ENCODE peak calls at places on chromosomes 6 and 20, in ten cellular contexts. T is sigmoid colon; Z is K562; C is cardiac muscle cell; R is spleen; K is MM.1S; D is effector memory CD4-positive, alpha-beta T cell; V is AG04450; B is prostate gland; I is psoas muscle. F is an unnamed sample.

GRCh38 chr20:32521780-32522524 is 63.2 kb downstream of the NOL4L start:
- DNase-seq in Z (peak; percentile 80), D (peak; percentile 65), T (peak; percentile 80), K (peak; percentile 57), R (peak; percentile 89), B (peak; percentile 40), V (no peak), I (peak; percentile 82), C (peak; percentile 72), F (peak; percentile 68)

GRCh38 chr20:61760321-61761112 is 305.2 kb downstream of the TAF4 start:
- DNase-seq in Z (no peak), K (no peak), D (no peak), T (peak; percentile 60), R (peak; percentile 65), C (no peak), I (peak; percentile 8), V (no peak), B (no peak), F (no peak)

GRCh38 chr6:136927313-136927712 is 5.2 kb downstream of the SLC35D3 start:
- DNase-seq in D (no peak), Z (peak; percentile 51), K (no peak), C (peak; percentile 25), V (no peak), R (no peak), I (no peak), T (no peak), B (no peak), F (no peak)

GRCh38 chr6:122696853-122697252 is 82.7 kb upstream of the FABP7 start:
- DNase-seq in K (no peak), V (no peak), I (no peak), B (no peak), T (no peak), C (no peak), D (no peak), Z (no peak), R (no peak), F (no peak)

GRCh38 chr6:70844301-70844700 is 112.6 kb downstream of the B3GAT2 start:
- DNase-seq in R (no peak), K (no peak), I (no peak), D (no peak), C (no peak), B (no peak), T (no peak), Z (no peak), V (no peak), F (no peak)

GRCh38 chr20:47540443-47541354 is 39.0 kb downstream of the NCOA3 start:
- DNase-seq in R (no peak), B (no peak), I (no peak), D (no peak), K (no peak), T (no peak), Z (peak; percentile 53), V (no peak), C (peak; percentile 14), F (no peak)

GRCh38 chr6:54244430-54244829 is 63.8 kb upstream of the TINAG start:
- DNase-seq in R (no peak), V (no peak), Z (no peak), D (no peak), K (peak; percentile 38), C (peak; percentile 44), B (no peak), I (no peak), T (no peak), F (no peak)

GRCh38 chr6:38262041-38262440 is 377.7 kb downstream of the BTBD9 start:
- DNase-seq in D (no peak), B (no peak), K (no peak), Z (no peak), V (peak; percentile 71), C (peak; percentile 72), T (no peak), R (no peak), I (no peak), F (no peak)

GRCh38 chr6:75751443-75751842 is 2.4 kb downstream of the MYO6 start:
- DNase-seq in C (no peak), D (no peak), Z (no peak), R (no peak), B (no peak), T (no peak), V (peak; percentile 59), K (no peak), I (no peak), F (no peak)

GRCh38 chr6:109024784-109025183 is 69.9 kb downstream of the SESN1 start:
- DNase-seq in D (no peak), Z (peak; percentile 22), K (no peak), R (no peak), T (no peak), C (peak; percentile 48), B (no peak), V (no peak), I (peak; percentile 64), F (no peak)

GRCh38 chr6:158808918-158809678 is 10.1 kb downstream of the EZR start:
- DNase-seq in V (no peak), D (no peak), K (no peak), I (no peak), R (no peak), T (no peak), C (no peak), Z (no peak), B (no peak), F (no peak)

GRCh38 chr6:36616888-36617521 is 22.8 kb downstream of the SRSF3 start:
- DNase-seq in T (peak; percentile 73), I (peak; percentile 90), C (no peak), Z (no peak), D (no peak), V (no peak), K (peak; percentile 69), B (peak; percentile 79), R (no peak), F (peak; percentile 79)

GRCh38 chr20:57369601-57370000 is 18.5 kb downstream of the RAE1 start:
- DNase-seq in D (no peak), I (no peak), K (no peak), T (no peak), B (no peak), V (no peak), C (no peak), R (no peak), Z (no peak), F (no peak)

GRCh38 chr20:55054443-55054842 is 579.0 kb downstream of the DOK5 start:
- DNase-seq in K (no peak), Z (no peak), I (no peak), R (no peak), B (no peak), T (no peak), V (no peak), D (no peak), C (no peak), F (no peak)

GRCh38 chr6:43779864-43780260 is 9.9 kb downstream of the VEGFA start:
- DNase-seq in K (no peak), T (no peak), R (no peak), C (peak; percentile 27), I (no peak), Z (no peak), D (no peak), B (peak; percentile 75), V (no peak), F (no peak)

GRCh38 chr20:16701296-16701695 is 28.5 kb upstream of the SNRPB2 start:
- DNase-seq in V (no peak), I (no peak), D (peak; percentile 27), K (no peak), B (no peak), R (no peak), Z (peak; percentile 2), T (no peak), C (peak; percentile 7), F (no peak)

GRCh38 chr20:56222945-56223344 is 25.6 kb upstream of the MC3R start:
- DNase-seq in B (peak; percentile 8), T (no peak), K (no peak), I (no peak), C (no peak), Z (no peak), D (no peak), R (no peak), V (no peak), F (no peak)
- H3K27ac ChIP-seq in B (no peak overlapping the region), T (no peak overlapping the region), K (no peak overlapping the region), I (no peak overlapping the region), C (no peak overlapping the region), Z (no peak overlapping the region), D (no peak overlapping the region), R (no peak overlapping the region), V (no peak overlapping the region), F (no peak overlapping the region)

DNA sequence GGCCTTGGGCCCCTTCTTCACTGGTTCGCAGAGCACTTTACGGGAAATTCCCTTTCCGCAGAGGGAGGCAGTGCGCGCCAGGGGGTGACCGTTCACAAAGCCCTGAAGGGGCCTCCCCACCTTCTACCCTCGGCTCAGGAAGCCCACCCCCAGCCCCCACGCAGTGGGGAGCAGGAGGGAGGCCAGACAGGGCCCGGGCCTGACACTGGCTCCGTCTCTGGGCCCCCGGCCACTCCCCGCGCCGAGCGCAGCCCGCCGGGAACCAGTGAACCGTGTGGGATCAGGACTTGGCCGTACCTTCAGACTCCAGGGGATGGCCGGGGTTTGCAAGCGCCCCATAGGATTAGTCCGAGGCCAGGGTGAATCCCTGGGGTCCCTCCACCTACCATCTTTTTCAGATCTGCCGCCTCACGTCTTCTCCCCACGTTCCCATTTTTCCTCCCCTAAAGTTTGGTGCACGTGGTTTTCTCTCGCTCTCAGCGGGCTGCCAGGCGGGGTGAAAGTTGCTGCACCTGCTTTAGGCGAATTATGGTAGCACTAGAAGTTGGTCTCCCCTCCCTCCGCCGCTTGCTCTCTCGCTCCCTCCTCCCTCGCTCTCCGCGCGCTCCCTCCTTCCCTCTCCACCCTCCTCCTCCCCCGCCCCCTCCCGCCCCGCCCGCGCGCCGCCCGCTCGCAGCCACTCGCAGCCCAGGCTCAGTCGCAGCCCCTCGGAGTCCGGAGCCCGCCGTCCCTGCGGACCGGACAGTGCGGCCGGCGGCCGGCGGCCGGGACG is at the start of gene FOXP4:
- DNase-seq in I (peak; percentile 95), B (peak; percentile 93), T (peak; percentile 96), Z (peak; percentile 97), D (peak; percentile 72), K (peak; percentile 87), C (peak; percentile 97), V (peak; percentile 82), R (peak; percentile 94), F (peak; percentile 92)
- H3K27ac ChIP-seq in I (peak within 1 kb of the TSS; percentile 79), B (peak within 1 kb of the TSS; percentile 86), T (peak within 1 kb of the TSS; percentile 87), Z (peak within 1 kb of the TSS; percentile 77), D (no peak within 1 kb of the TSS), K (no peak within 1 kb of the TSS), C (peak within 1 kb of the TSS; percentile 71), V (no peak within 1 kb of the TSS), R (peak within 1 kb of the TSS; percentile 51), F (peak within 1 kb of the TSS; percentile 81)

GRCh38 chr6:105162377-105162776 is 17.4 kb downstream of the POPDC3 start:
- DNase-seq in V (no peak), R (no peak), B (no peak), I (peak; percentile 51), C (no peak), K (no peak), Z (no peak), T (no peak), D (no peak), F (no peak)
- H3K27ac ChIP-seq in V (no peak overlapping the region), R (no peak overlapping the region), B (no peak overlapping the region), I (peak overlapping the region; percentile 88), C (no peak overlapping the region), K (no peak overlapping the region), Z (no peak overlapping the region), T (no peak overlapping the region), D (no peak overlapping the region), F (no peak overlapping the region)

DNA sequence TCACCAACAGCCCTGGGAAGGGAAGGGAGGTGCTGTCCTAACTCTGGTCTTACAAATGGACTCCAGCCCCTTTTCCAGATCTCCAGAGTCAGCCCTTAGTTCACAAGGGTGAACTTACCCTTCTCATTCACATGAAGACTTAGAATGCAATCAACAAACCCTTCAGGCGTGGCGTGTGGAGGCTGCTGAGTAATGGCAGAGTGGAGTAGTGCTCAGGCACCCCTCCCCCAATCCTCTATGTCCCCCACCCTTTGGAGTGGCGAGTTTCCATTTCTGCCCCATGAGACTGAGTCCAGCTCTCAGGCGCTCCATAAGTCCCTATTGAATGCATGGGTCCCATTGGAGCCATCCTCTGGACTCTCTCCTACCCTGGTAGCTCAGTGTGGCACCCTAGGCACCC is 3.3 kb downstream of the SNAI1 start:
- DNase-seq in T (no peak), K (no peak), V (no peak), C (peak; percentile 19), R (no peak), D (no peak), I (no peak), Z (peak; percentile 49), B (no peak), F (no peak)
- H3K27ac ChIP-seq in T (peak overlapping the region; percentile 30), K (no peak overlapping the region), V (peak overlapping the region; percentile 39), C (no peak overlapping the region), R (no peak overlapping the region), D (no peak overlapping the region), I (no peak overlapping the region), Z (peak overlapping the region; percentile 42), B (no peak overlapping the region), F (no peak overlapping the region)